ENCODE peak calls at places on chromosome 7, in nine cellular contexts. T is heart left ventricle; U is tibial artery; Y is Caco-2; F is stomach; K is psoas muscle; W is naive thymus-derived CD4-positive, alpha-beta T cell; J is IMR-90; G is ovary. R is an unnamed sample.

GRCh38 chr7:155918720-155919399 is 106.6 kb upstream of the SHH start:
- DNase-seq in T (peak; percentile 59), Y (peak; percentile 88), K (no peak), J (peak; percentile 95), F (peak; percentile 93), U (no peak), W (no peak), G (no peak), R (no peak)

GRCh38 chr7:75638607-75639070 is 100.1 kb downstream of the HIP1 start:
- DNase-seq in J (peak; percentile 26), G (peak; percentile 69), W (no peak), T (peak; percentile 50), Y (peak; percentile 51), U (peak; percentile 56), K (peak; percentile 68), F (peak; percentile 67), R (no peak)

GRCh38 chr7:25726682-25727357 is 425.2 kb upstream of the NFE2L3 start:
- DNase-seq in T (no peak), J (no peak), W (no peak), F (no peak), K (no peak), Y (no peak), G (no peak), U (no peak), R (no peak)

GRCh38 chr7:123041085-123041484 is 45.6 kb upstream of the TAS2R16 start:
- DNase-seq in K (no peak), T (no peak), G (no peak), Y (no peak), W (no peak), U (no peak), F (no peak), J (no peak), R (no peak)

GRCh38 chr7:38411404-38411803 is 138.0 kb upstream of the TARP start:
- DNase-seq in G (no peak), W (no peak), Y (no peak), K (no peak), F (no peak), T (no peak), U (no peak), J (peak; percentile 13), R (no peak)

GRCh38 chr7:44372560-44373417 is 47.4 kb upstream of the CAMK2B start:
- DNase-seq in Y (no peak), G (no peak), J (no peak), K (no peak), U (no peak), W (no peak), F (no peak), T (no peak), R (no peak)

GRCh38 chr7:4774804-4775280 is 581 bp upstream of the AP5Z1 start:
- DNase-seq in F (peak; percentile 40), Y (no peak), G (peak; percentile 58), W (no peak), J (peak; percentile 75), U (peak; percentile 41), K (no peak), T (no peak), R (no peak)

GRCh38 chr7:920351-921070 is 34.0 kb downstream of the ADAP1 start:
- DNase-seq in W (no peak), Y (peak; percentile 30), G (peak; percentile 17), K (peak; percentile 36), F (peak; percentile 23), J (no peak), T (peak; percentile 12), U (peak; percentile 9), R (no peak)

GRCh38 chr7:143073556-143073955 is 21.4 kb downstream of the OR6V1 start:
- DNase-seq in F (no peak), G (no peak), T (no peak), J (no peak), W (no peak), Y (no peak), K (no peak), U (no peak), R (no peak)

GRCh38 chr7:143392875-143393266 is 11.7 kb downstream of the ZYX start:
- DNase-seq in U (no peak), T (no peak), G (no peak), Y (no peak), F (no peak), J (no peak), K (no peak), W (no peak), R (no peak)

GRCh38 chr7:36961097-36961496 is 236.8 kb upstream of the AOAH start:
- DNase-seq in F (no peak), T (no peak), K (no peak), G (no peak), Y (no peak), U (no peak), W (no peak), J (no peak), R (no peak)

GRCh38 chr7:155296788-155297516 is 726 bp upstream of the INSIG1 start:
- DNase-seq in U (peak; percentile 56), T (peak; percentile 73), G (peak; percentile 68), F (peak; percentile 58), K (peak; percentile 84), J (peak; percentile 81), W (peak; percentile 84), Y (no peak), R (peak; percentile 83)

GRCh38 chr7:73397521-73397934 is 36.0 kb upstream of the FZD9 start:
- DNase-seq in K (no peak), J (no peak), Y (no peak), T (no peak), W (no peak), F (no peak), G (no peak), U (no peak), R (no peak)

GRCh38 chr7:43942997-43943701 is 16.9 kb downstream of the UBE2D4 start:
- DNase-seq in J (no peak), F (peak; percentile 28), W (no peak), G (no peak), U (no peak), T (no peak), Y (peak; percentile 44), K (no peak), R (no peak)

GRCh38 chr7:155214328-155214986 is 83.2 kb upstream of the INSIG1 start:
- DNase-seq in T (peak; percentile 23), J (no peak), K (no peak), U (no peak), Y (peak; percentile 71), G (no peak), W (no peak), F (no peak), R (no peak)

GRCh38 chr7:50450691-50451051 is 521 bp upstream of the FIGNL1 start:
- DNase-seq in F (no peak), Y (no peak), W (no peak), G (peak; percentile 31), K (peak; percentile 59), T (no peak), U (no peak), J (no peak), R (peak; percentile 5)

GRCh38 chr7:1662101-1662500 is 8.0 kb upstream of the ELFN1 start:
- DNase-seq in U (no peak), G (peak; percentile 4), J (no peak), T (peak; percentile 2), W (no peak), F (no peak), K (peak; percentile 20), Y (peak; percentile 29), R (no peak)

DNA sequence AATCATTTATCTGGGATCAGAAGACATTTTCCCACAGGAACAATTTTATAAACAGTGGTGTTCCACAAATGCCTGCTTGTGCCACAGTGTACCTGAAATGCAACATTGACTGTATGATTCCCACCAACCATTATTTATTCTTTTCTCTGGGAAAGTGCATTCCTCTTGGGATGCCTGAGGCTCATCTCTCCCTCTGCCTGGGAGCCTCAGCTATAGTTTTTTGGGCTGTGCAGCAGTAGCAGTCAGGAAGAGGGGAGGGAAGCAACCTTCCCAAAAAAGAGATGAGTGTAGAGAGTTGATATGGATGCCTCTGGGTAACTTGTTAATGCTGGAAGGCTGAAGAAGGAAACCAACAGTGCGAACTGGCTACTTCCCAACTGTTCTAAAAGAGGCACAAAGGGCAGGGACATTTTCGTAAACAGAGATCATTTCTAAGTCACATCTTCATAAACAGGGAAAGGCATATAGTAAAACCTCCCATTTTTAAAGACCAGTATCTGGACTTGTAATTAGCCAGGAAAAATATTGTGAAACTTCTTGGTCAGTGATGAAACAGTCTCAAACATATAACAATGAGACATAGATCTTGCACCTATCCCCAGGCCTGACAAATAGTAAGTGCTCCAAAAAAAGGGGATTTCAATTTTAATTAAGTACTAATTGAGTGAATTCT is 1.4 kb upstream of the CALD1 start:
- DNase-seq in T (no peak), F (no peak), W (no peak), U (no peak), J (no peak), Y (no peak), G (no peak), K (no peak), R (no peak)
- H3K4me3 ChIP-seq in T (no peak overlapping the region), F (no peak overlapping the region), W (no peak overlapping the region), U (no peak overlapping the region), J (no peak overlapping the region), Y (no peak overlapping the region), G (no peak overlapping the region), K (no peak overlapping the region), R (no peak overlapping the region)

DNA sequence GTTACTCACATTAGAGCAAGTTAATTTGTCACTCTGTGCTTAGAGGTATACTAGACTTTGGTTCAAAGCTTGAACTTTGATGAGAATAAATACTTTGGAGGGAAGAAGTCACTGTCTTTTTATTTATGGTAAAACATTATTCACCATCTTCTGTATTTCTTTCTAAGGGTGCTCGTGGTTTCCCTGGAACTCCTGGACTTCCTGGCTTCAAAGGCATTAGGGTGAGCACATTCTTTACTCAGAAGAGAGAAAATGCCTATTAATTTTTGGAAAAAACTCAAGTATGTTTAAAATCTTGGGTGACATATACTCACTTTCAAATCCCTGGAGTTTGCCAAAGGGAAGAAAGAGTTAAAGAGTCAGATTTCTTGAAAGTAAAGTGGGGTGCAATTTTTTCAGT is 10.8 kb downstream of the COL1A2 start:
- DNase-seq in W (no peak), J (no peak), K (no peak), G (no peak), F (no peak), T (no peak), U (no peak), Y (no peak), R (no peak)
- H3K27me3 ChIP-seq in W (no peaks in the 10 kb centered on the region), J (no peaks in the 10 kb centered on the region), K (no peaks in the 10 kb centered on the region), G (no peaks in the 10 kb centered on the region), F (no peaks in the 10 kb centered on the region), T (no peaks in the 10 kb centered on the region), U (no peaks in the 10 kb centered on the region), Y (no peaks in the 10 kb centered on the region), R (peaks cover 4% of the 10 kb centered on the region)

GRCh38 chr7:47448971-47449370 is 132.9 kb downstream of the TNS3 start:
- DNase-seq in Y (no peak), U (no peak), F (no peak), G (no peak), K (no peak), W (no peak), T (no peak), J (no peak), R (no peak)
- H3K4me1 ChIP-seq in Y (peaks cover 2% of the 10 kb centered on the region), U (peaks cover 89% of the 10 kb centered on the region), F (peaks cover 70% of the 10 kb centered on the region), G (peaks cover 12% of the 10 kb centered on the region), K (peaks cover 60% of the 10 kb centered on the region), W (no peaks in the 10 kb centered on the region), T (peaks cover 59% of the 10 kb centered on the region), J (peaks cover 32% of the 10 kb centered on the region), R (no peaks in the 10 kb centered on the region)

DNA sequence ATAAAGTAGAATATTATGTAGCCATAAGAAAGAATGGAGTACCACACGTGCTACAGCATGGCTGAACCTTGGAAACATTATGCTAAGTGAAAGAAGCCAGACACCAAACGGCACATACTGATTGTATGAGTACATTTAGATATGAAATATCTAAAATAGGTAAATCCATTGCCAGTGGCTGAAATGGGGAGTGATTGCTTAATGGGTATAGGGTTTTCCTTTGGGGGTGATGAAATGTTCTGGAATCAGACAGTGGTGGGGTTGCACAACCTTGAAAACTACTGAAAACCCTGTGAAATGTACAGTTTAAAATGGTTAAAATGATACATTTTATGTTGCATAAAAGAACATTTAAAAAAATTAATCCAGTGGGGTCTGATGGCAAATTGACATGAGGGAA is 667.9 kb downstream of the AUTS2 start:
- DNase-seq in K (no peak), J (no peak), Y (no peak), G (no peak), T (no peak), F (no peak), W (no peak), U (no peak), R (no peak)
- H3K4me3 ChIP-seq in K (no peak overlapping the region), J (no peak overlapping the region), Y (no peak overlapping the region), G (no peak overlapping the region), T (no peak overlapping the region), F (no peak overlapping the region), W (no peak overlapping the region), U (no peak overlapping the region), R (no peak overlapping the region)